ENCODE peak calls at places on chromosomes 13 and 19, in six cellular contexts. M is right lobe of liver, B is cardiac muscle cell, Q is uterus, G is fibroblast of lung, C is upper lobe of right lung. V is an unnamed sample. For H3K9me3, the result is how much of the 10 kb centered on the place peaks cover.

GRCh38 chr19:56838930-56839664 is 1.4 kb downstream of the PEG3 start:
- DNase-seq in B (peak), G (peak), M (peak), C (peak), Q (peak), V (no peak)

GRCh38 chr13:42969558-42970172 is 22.4 kb downstream of the EPSTI1 start:
- DNase-seq in Q (peak), M (peak), C (peak), G (peak), B (peak), V (no peak)

GRCh38 chr19:35109395-35110112 is 6.1 kb upstream of the FXYD3 start:
- DNase-seq in G (no peak), M (no peak), Q (no peak), B (no peak), C (no peak), V (no peak)

GRCh38 chr19:32682317-32682716 is 6.7 kb downstream of the RGS9BP start:
- DNase-seq in C (no peak), M (no peak), G (no peak), Q (no peak), B (no peak), V (no peak)

GRCh38 chr13:111900390-111901180 is 166.4 kb upstream of the SOX1 start:
- DNase-seq in B (no peak), Q (no peak), G (no peak), M (no peak), C (no peak), V (no peak)

GRCh38 chr13:111658150-111659100 is 338.0 kb downstream of the TEX29 start:
- DNase-seq in Q (no peak), B (no peak), M (peak), C (no peak), G (no peak), V (no peak)

GRCh38 chr19:29940971-29941585 is 961 bp upstream of the URI1 start:
- DNase-seq in B (no peak), M (no peak), G (no peak), Q (no peak), C (no peak), V (no peak)

GRCh38 chr13:40406405-40407138 is 259.9 kb downstream of the FOXO1 start:
- DNase-seq in B (peak), Q (no peak), C (no peak), M (no peak), G (peak), V (peak)

GRCh38 chr13:27336005-27336673 is 65.5 kb downstream of the RASL11A start:
- DNase-seq in G (peak), B (peak), M (no peak), Q (no peak), C (no peak), V (no peak)

GRCh38 chr13:98938801-98939200 is 39.1 kb downstream of the DOCK9 start:
- DNase-seq in C (no peak), G (peak), Q (no peak), M (no peak), B (no peak), V (no peak)
- H3K4me3 ChIP-seq in C (no peak), G (no peak), Q (no peak), M (no peak), B (no peak), V (no peak)

GRCh38 chr13:97912139-97912535 is 41.3 kb upstream of the IPO5 start:
- DNase-seq in G (no peak), M (no peak), B (no peak), Q (no peak), C (no peak), V (no peak)

GRCh38 chr13:97914537-97914936 is 38.9 kb upstream of the IPO5 start:
- DNase-seq in G (peak), C (no peak), B (no peak), M (no peak), Q (no peak), V (no peak)

GRCh38 chr13:97913206-97913605 is 40.3 kb upstream of the IPO5 start:
- DNase-seq in G (no peak), M (no peak), B (peak), Q (no peak), C (no peak), V (no peak)

DNA sequence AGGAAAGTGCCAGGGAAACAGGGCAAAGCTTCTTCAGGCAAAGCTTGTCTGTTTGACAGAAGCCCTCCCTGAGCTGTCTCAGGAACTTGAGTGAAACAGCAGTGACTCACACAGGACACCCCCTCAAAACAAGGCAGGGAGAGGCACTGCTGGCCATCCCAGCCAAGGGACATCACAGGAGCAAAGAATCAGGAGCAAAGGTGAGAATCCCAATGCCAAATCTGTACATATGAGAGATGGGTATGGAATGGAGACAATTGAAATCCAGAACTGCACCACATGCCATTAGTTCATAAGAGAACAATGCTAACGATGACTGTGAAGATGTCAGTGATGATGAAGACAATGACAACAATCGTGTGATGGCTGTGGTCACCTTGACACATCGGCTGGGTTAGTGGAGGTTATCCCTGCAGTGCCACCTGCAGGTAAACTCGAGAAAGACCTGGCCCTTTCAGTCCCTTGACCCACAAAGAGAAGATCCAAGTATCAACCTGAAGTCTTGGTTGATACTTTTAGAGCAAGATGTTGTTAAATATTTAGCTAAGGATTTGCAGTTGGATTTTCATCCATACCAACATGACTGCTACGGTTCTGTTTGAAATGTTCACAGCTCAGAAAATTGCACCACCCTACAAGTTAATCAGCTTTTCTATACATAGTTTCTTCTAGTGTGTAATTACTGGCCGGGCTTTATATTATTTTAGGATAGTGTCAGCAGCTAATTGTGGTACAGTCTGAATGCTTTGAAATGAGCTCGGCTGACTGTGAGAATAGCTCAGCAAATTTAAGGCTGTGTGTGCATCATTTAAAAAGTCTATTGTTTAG is 42.0 kb upstream of the IPO5 start:
- DNase-seq in M (no peak), B (peak), G (peak), C (no peak), Q (no peak), V (no peak)
- TF ChIP-seq CTCF in M (peak), B (peak), G (peak), C (peak), Q (no peak), V (peak)

GRCh38 chr13:90518398-90518797 is 829.1 kb upstream of the MIR17HG start:
- DNase-seq in M (no peak), B (no peak), C (no peak), G (no peak), Q (no peak), V (no peak)
- H3K9me3 ChIP-seq in M (under half), B (under half), C (under half), G (under half), Q (under half), V (under half)

GRCh38 chr19:45676851-45677263 is 8.8 kb downstream of the GIPR start:
- DNase-seq in B (no peak), G (no peak), C (peak), Q (no peak), M (no peak), V (no peak)
- H3K4me3 ChIP-seq in B (peak), G (no peak), C (peak), Q (no peak), M (peak), V (peak)

DNA sequence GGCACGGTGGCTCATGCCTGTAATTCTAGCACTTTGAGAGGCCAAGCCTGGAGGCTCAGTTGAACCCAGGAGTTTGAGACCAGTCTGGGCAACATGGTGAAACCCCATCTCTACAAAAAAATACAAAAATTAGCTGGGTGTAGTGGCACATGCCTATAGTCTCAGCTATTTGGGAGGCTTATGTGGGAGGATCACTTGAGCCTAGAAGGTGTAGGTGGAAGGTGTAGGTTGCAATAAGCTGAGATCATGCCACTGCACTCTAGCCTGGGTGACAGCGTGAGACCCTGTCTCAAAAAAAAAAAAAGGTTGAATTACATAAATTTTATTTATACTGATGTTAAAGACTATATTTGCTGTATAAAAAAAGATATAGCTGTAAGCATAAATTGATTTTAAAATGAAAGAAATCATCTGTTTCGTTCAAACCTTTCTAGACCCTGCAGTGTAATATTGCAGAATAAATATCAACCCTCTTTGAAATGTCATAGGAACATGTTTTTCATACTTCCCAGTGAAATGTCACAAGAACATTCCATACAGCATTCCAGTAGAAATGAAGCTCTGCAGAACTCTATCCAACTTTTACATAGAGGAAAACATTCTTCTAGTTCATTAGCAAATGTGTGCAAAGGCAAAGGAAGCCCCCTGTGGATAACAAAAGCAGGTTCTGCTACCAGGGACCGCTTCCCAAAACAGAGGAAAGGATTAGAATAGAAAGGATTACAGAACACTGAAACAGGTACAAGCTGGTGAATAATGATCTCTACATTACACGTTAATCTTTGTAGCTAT is 76.0 kb downstream of the CAB39L start:
- DNase-seq in G (peak), Q (no peak), M (no peak), C (no peak), B (peak), V (no peak)
- TF ChIP-seq CTCF in G (no peak), Q (no peak), M (no peak), C (no peak), B (no peak), V (no peak)

GRCh38 chr19:9507285-9507684 is 8.9 kb upstream of the ZNF560 start:
- DNase-seq in Q (no peak), G (no peak), C (no peak), M (no peak), B (no peak), V (no peak)
- H3K9me3 ChIP-seq in Q (under half), G (under half), C (under half), M (under half), B (under half), V (under half)

GRCh38 chr19:12801466-12802266 is at the start of the genes PRDX2 and THSD8:
- DNase-seq in B (peak), M (peak), G (peak), C (peak), Q (peak), V (no peak)

GRCh38 chr19:12802267-12803106 is 618 bp downstream of the THSD8 start:
- DNase-seq in M (peak), Q (no peak), G (no peak), C (no peak), B (peak), V (no peak)

GRCh38 chr19:12804051-12804450 is 2.2 kb downstream of the THSD8 start:
- DNase-seq in G (no peak), M (no peak), Q (no peak), B (no peak), C (no peak), V (no peak)

GRCh38 chr19:12800873-12801465 is 631 bp downstream of the PRDX2 start:
- DNase-seq in G (no peak), B (no peak), C (no peak), M (no peak), Q (no peak), V (no peak)

GRCh38 chr19:12806242-12807131 is at the start of gene RNASEH2A:
- DNase-seq in Q (peak), C (peak), M (peak), G (peak), B (peak), V (peak)
- H3K4me3 ChIP-seq in Q (peak), C (peak), M (peak), G (peak), B (peak), V (peak)

GRCh38 chr19:13978721-13979191 is 26.4 kb downstream of the DCAF15 start:
- DNase-seq in G (no peak), Q (peak), B (peak), C (no peak), M (no peak), V (no peak)
- TF ChIP-seq CTCF in G (no peak), Q (no peak), B (no peak), C (no peak), M (no peak), V (no peak)

GRCh38 chr13:20291037-20291436 is 58.9 kb upstream of the GJB6 start:
- DNase-seq in Q (no peak), M (no peak), B (no peak), C (no peak), G (no peak), V (no peak)

GRCh38 chr13:20288561-20288960 is 56.4 kb upstream of the GJB6 start:
- DNase-seq in Q (no peak), B (no peak), M (no peak), C (no peak), G (no peak), V (no peak)

GRCh38 chr13:20287976-20288375 is 55.9 kb upstream of the GJB6 start:
- DNase-seq in Q (no peak), B (no peak), M (no peak), G (no peak), C (no peak), V (no peak)

DNA sequence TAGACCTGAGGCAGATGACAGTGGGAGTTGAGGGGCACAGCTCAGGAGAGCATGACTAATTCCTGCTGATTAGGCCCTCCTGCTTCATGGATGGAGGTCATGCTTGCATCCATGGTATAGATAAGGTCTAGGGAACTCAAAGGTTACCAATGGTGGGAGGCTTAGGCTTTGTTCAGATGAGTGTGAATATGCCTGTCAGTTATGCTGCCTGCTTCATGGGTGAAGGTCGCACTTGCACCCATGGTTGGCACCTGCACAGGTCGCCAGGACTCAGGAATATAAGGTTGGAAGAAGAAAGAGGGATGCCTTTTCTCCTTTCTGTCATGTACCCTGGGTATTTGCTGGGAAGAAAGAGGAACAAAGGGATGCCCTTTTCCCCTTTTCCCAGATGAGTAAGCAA is 53.4 kb upstream of the GJB6 start:
- DNase-seq in G (no peak), Q (no peak), B (no peak), C (no peak), M (no peak), V (no peak)
- H3K9me3 ChIP-seq in G (under half), Q (under half), B (under half), C (under half), M (under half), V (under half)

DNA sequence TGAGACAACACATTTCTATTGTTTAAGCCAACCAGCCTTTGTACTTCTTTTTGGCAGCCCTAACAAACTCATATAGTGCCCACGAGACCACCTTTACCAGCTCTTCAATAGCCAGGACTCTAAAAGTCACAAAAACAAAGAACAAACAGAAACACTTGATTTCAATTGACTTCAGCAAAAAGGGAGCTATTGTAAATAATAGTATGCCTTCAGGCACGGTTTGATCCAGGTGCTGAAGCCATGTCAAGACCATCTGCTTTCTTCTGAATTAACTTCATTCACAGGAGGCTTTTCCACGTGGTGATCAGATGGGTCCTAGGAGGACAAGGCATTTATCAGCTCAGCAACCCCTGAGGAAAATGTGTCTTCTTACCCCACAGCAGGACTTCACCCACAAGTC is 53.8 kb downstream of the TINCR start:
- DNase-seq in Q (no peak), G (no peak), C (no peak), B (no peak), M (no peak), V (no peak)
- H3K4me3 ChIP-seq in Q (no peak), G (no peak), C (no peak), B (no peak), M (no peak), V (no peak)

V was measured in AG04450.